ENCODE peak calls at places on chromosomes 11 and 22, in four cellular contexts. N is right lobe of liver, Q is body of pancreas, D is GM23338. X is an unnamed sample.
A peak's percentile ranks its signal among the peaks of the same experiment; 100 is the strongest.

GRCh38 chr11:126194121-126194543 is 17.3 kb downstream of the RPUSD4 start:
- DNase-seq in D (peak; percentile 56), Q (peak; percentile 48), N (no peak), X (peak; percentile 47)

GRCh38 chr11:87819141-87819540 is 356.1 kb downstream of the RAB38 start:
- DNase-seq in N (no peak), D (no peak), Q (no peak), X (no peak)

GRCh38 chr22:36303874-36304273 is 50.9 kb downstream of the APOL1 start:
- DNase-seq in D (no peak), N (peak; percentile 62), Q (no peak), X (no peak)

GRCh38 chr22:36026741-36027140 is 1.9 kb downstream of the RBFOX2 start:
- DNase-seq in D (peak; percentile 61), Q (no peak), N (no peak), X (peak; percentile 32)

GRCh38 chr11:122731500-122731913 is 76.0 kb downstream of the UBASH3B start:
- DNase-seq in Q (no peak), D (no peak), N (no peak), X (no peak)

GRCh38 chr22:32533265-32534068 is 58.9 kb downstream of the FBXO7 start:
- DNase-seq in D (no peak), N (no peak), Q (no peak), X (no peak)

GRCh38 chr11:120096756-120097191 is 41.1 kb downstream of the TRIM29 start:
- DNase-seq in Q (no peak), N (no peak), D (peak; percentile 43), X (no peak)

GRCh38 chr22:44574581-44575343 is 76.7 kb upstream of the RTL6 start:
- DNase-seq in N (no peak), D (no peak), Q (no peak), X (no peak)

GRCh38 chr11:77200869-77201268 is 72.8 kb downstream of the MYO7A start:
- DNase-seq in D (no peak), Q (no peak), N (no peak), X (no peak)

GRCh38 chr22:49103314-49104052 is 724.2 kb downstream of the BRD1 start:
- DNase-seq in Q (no peak), D (no peak), N (no peak), X (no peak)

GRCh38 chr11:4539603-4540219 is 5.3 kb upstream of the OR52M1 start:
- DNase-seq in N (peak; percentile 60), Q (peak; percentile 59), D (peak; percentile 64), X (peak; percentile 72)

GRCh38 chr11:121892131-121892681 is 223.8 kb downstream of the BLID start:
- DNase-seq in D (peak; percentile 61), N (no peak), Q (no peak), X (no peak)

GRCh38 chr22:43276311-43276710 is 66.9 kb downstream of the SCUBE1 start:
- DNase-seq in Q (no peak), N (no peak), D (no peak), X (no peak)

GRCh38 chr11:2796508-2797180 is 88.9 kb downstream of the CDKN1C start:
- DNase-seq in N (peak; percentile 10), Q (no peak), D (no peak), X (no peak)

GRCh38 chr11:129192150-129192549 is at the start of gene ARHGAP32:
- DNase-seq in Q (no peak), D (no peak), N (no peak), X (no peak)

GRCh38 chr11:108645956-108646355 is 18.9 kb upstream of the DDX10 start:
- DNase-seq in D (no peak), Q (no peak), N (no peak), X (no peak)

GRCh38 chr11:64348611-64349387 is 8.8 kb downstream of the CCDC88B start:
- DNase-seq in N (no peak), Q (no peak), D (peak; percentile 62), X (no peak)

GRCh38 chr22:24703101-24703500 is 71.4 kb downstream of the PIWIL3 start:
- DNase-seq in Q (peak; percentile 57), N (peak; percentile 76), D (no peak), X (peak; percentile 53)

GRCh38 chr11:60334005-60334620 is 7.1 kb downstream of the MS4A6E start:
- DNase-seq in N (peak; percentile 30), Q (peak; percentile 61), D (peak; percentile 84), X (peak; percentile 30)

GRCh38 chr11:35275808-35276170 is 136.8 kb downstream of the CD44 start:
- DNase-seq in N (no peak), D (no peak), Q (no peak), X (no peak)

GRCh38 chr11:7341551-7341950 is 89.8 kb downstream of the SYT9 start:
- DNase-seq in N (no peak), D (no peak), Q (no peak), X (no peak)

GRCh38 chr11:72812604-72812967 is 1.6 kb upstream of the ATG16L2 start:
- DNase-seq in Q (no peak), D (no peak), N (no peak), X (no peak)

GRCh38 chr11:65505434-65506315 is 6.8 kb downstream of the MALAT1 start:
- DNase-seq in N (no peak), Q (peak; percentile 42), D (no peak), X (no peak)

GRCh38 chr11:121282376-121282775 is 10.2 kb upstream of the SC5D start:
- DNase-seq in Q (no peak), N (no peak), D (no peak), X (no peak)

GRCh38 chr11:117045196-117045595 is 53.0 kb downstream of the SIK3 start:
- DNase-seq in N (no peak), Q (peak; percentile 22), D (peak; percentile 34), X (no peak)

GRCh38 chr22:36497910-36498669 is 8.8 kb downstream of the FOXRED2 start:
- DNase-seq in N (no peak), D (peak; percentile 15), Q (no peak), X (no peak)

GRCh38 chr11:65699306-65699705 is 12.7 kb upstream of the KAT5 start:
- DNase-seq in D (no peak), Q (no peak), N (no peak), X (no peak)

GRCh38 chr11:74696932-74697687 is 34.1 kb downstream of the CHRDL2 start:
- DNase-seq in D (peak; percentile 73), N (peak; percentile 90), Q (peak; percentile 89), X (peak; percentile 77)

GRCh38 chr11:86919557-86920210 is 35.5 kb downstream of the FZD4 start:
- DNase-seq in N (no peak), Q (no peak), D (peak; percentile 92), X (no peak)

GRCh38 chr11:110812334-110812733 is 100.1 kb upstream of the ARHGAP20 start:
- DNase-seq in D (no peak), Q (no peak), N (no peak), X (no peak)

GRCh38 chr11:110818032-110818687 is 105.9 kb upstream of the ARHGAP20 start:
- DNase-seq in Q (no peak), D (no peak), N (no peak), X (no peak)
- H3K27ac ChIP-seq in Q (no peak overlapping the region), D (no peak overlapping the region), N (no peak overlapping the region), X (no peak overlapping the region)

GRCh38 chr11:132234878-132235277 is 864.5 kb downstream of the NTM start:
- DNase-seq in Q (no peak), D (no peak), N (no peak), X (no peak)

GRCh38 chr11:132226522-132226921 is 856.1 kb downstream of the NTM start:
- DNase-seq in N (no peak), D (no peak), Q (no peak), X (no peak)

GRCh38 chr11:132228756-132229325 is 858.4 kb downstream of the NTM start:
- DNase-seq in N (no peak), D (no peak), Q (no peak), X (no peak)

DNA sequence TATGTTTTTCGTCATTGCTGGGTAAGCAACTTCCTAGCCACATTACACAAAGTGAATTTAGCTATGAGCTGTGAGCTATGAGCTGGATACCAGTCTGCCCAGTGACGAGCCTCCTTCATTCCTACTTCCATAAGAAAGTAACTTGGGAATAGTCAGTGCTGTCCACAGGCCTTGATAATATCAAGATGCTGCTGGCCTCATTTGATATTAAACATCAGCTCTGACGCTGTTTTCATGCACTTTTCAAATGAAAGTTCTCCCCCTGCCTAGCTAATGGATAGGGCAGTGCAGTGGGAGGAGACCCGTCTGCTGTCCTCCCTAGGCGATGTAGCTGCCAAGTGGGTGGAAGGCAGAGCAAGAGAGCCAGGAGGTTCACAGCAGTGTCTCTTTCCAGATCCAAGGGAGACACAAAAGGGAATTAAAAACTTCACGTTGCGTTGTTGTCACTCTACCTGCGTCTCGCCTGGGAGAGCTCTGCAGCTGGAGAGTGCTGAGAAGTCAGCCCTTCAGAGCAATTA is 861.3 kb downstream of the NTM start:
- DNase-seq in N (no peak), D (no peak), Q (no peak), X (no peak)
- H3K4me1 ChIP-seq in N (no peaks in the 10 kb centered on the region), D (peaks cover 6% of the 10 kb centered on the region), Q (no peaks in the 10 kb centered on the region), X (no peaks in the 10 kb centered on the region)

GRCh38 chr11:69640995-69641581 is at the start of gene CCND1:
- DNase-seq in Q (peak; percentile 75), N (peak; percentile 81), D (peak; percentile 93), X (peak; percentile 89)

GRCh38 chr11:69641681-69642548 is 959 bp downstream of the CCND1 start:
- DNase-seq in D (no peak), N (peak; percentile 30), Q (no peak), X (no peak)

GRCh38 chr11:69643646-69644045 is 2.7 kb downstream of the CCND1 start:
- DNase-seq in D (no peak), Q (no peak), N (peak; percentile 27), X (no peak)

GRCh38 chr11:69642913-69643632 is 2.1 kb downstream of the CCND1 start:
- DNase-seq in N (peak; percentile 86), Q (peak; percentile 78), D (peak; percentile 81), X (peak; percentile 85)

DNA sequence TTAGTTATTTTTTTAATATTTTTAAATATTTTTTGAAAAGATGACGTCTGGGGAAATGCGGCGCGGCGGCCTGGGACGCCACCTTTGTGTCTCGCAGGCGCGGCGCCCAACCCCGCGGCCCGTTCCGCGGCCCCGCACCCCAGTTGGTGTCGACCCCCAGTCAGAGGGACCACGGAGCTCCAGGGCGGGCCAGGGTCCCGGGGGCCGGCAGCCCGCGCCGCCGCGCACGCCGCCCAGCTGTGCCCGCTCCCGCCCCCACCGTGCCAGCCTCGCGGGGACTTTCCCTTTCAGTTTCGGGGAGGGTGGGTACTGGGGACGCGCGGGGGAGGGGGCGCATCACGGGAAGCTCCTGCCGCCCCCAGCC is 1.6 kb downstream of the CCND1 start:
- DNase-seq in Q (no peak), N (peak; percentile 65), D (peak; percentile 27), X (peak; percentile 56)
- H3K27ac ChIP-seq in Q (peak overlapping the region; percentile 84), N (peak overlapping the region; percentile 65), D (no peak overlapping the region), X (peak overlapping the region; percentile 96)

DNA sequence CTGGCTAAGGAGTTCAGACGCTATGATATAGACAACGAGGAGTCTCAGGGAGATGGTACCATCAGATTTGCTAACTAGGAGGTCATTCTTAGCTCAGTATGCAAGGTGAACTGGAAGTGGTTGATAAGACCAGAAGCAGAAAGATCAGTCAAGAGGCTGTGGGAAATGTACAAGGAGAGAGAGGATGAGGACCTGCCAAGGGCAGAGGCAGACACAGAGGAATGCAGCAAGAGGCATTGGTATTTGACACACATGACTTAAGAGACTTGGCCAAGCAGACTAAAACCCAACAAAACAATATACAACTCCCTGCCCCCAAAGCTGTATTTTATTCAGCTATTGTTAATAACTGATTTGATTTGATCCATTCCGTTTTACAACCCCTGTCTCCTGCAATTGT is 237.5 kb downstream of the NXPE2 start:
- DNase-seq in Q (no peak), N (no peak), D (no peak), X (peak; percentile 60)
- H3K4me1 ChIP-seq in Q (no peaks in the 10 kb centered on the region), N (no peaks in the 10 kb centered on the region), D (no peaks in the 10 kb centered on the region), X (peaks cover 17% of the 10 kb centered on the region)

X was measured in thyroid gland.